ENCODE peak calls at places on chromosomes 3 and 15, in four cellular contexts. L, M, U and N are unnamed samples.

GRCh38 chr3:71585891-71586809 is 2.6 kb upstream of the FOXP1 start:
- DNase-seq in L (no peak), M (no peak), U (peak; percentile 46), N (no peak)

GRCh38 chr3:52253314-52254260 is 8.0 kb downstream of the PPM1M start:
- DNase-seq in L (no peak), M (peak; percentile 48), U (no peak), N (no peak)

GRCh38 chr3:169861871-169862270 is 7.9 kb downstream of the LRRC31 start:
- DNase-seq in L (no peak), M (no peak), U (no peak), N (no peak)

GRCh38 chr3:188782725-188783124 is 389.0 kb upstream of the TPRG1 start:
- DNase-seq in L (no peak), M (no peak), U (no peak), N (no peak)

GRCh38 chr15:48462688-48463087 is 131.5 kb downstream of the DUT start:
- DNase-seq in L (no peak), M (no peak), U (no peak), N (no peak)

GRCh38 chr3:162143181-162143580 is 646.6 kb downstream of the OTOL1 start:
- DNase-seq in L (no peak), M (no peak), U (no peak), N (no peak)

GRCh38 chr15:63640146-63640545 is 43.0 kb downstream of the FBXL22 start:
- DNase-seq in L (no peak), M (no peak), U (no peak), N (no peak)

GRCh38 chr3:42036483-42036823 is 54.7 kb upstream of the TRAK1 start:
- DNase-seq in L (no peak), M (no peak), U (peak; percentile 62), N (peak; percentile 67)

GRCh38 chr3:52109556-52110380 is 44.5 kb downstream of the POC1A start:
- DNase-seq in L (no peak), M (no peak), U (no peak), N (no peak)

GRCh38 chr15:43232289-43232874 is 11.6 kb upstream of the EPB42 start:
- DNase-seq in L (no peak), M (no peak), U (no peak), N (no peak)

GRCh38 chr15:37096878-37097568 is 3.3 kb downstream of the MEIS2 start:
- DNase-seq in L (no peak), M (no peak), U (no peak), N (no peak)

GRCh38 chr15:50148362-50148963 is 29.4 kb upstream of the ATP8B4 start:
- DNase-seq in L (no peak), M (no peak), U (peak; percentile 91), N (peak; percentile 25)

GRCh38 chr3:19334120-19334519 is 185.8 kb downstream of the KCNH8 start:
- DNase-seq in L (no peak), M (no peak), U (no peak), N (no peak)

GRCh38 chr3:46566040-46566631 is at the start of gene LRRC2:
- DNase-seq in L (no peak), M (peak; percentile 73), U (no peak), N (peak; percentile 17)

GRCh38 chr3:46624976-46625490 is 12.7 kb downstream of the FAM240A start:
- DNase-seq in L (no peak), M (no peak), U (no peak), N (no peak)

GRCh38 chr15:68700395-68701123 is 120.1 kb downstream of the ANP32A start:
- DNase-seq in L (peak; percentile 43), M (no peak), U (no peak), N (no peak)

GRCh38 chr15:64004582-64004981 is 41.7 kb downstream of the DAPK2 start:
- DNase-seq in L (no peak), M (peak; percentile 80), U (peak; percentile 81), N (peak; percentile 93)

GRCh38 chr3:21620511-21621395 is 130.3 kb downstream of the ZNF385D start:
- DNase-seq in L (no peak), M (no peak), U (no peak), N (no peak)

GRCh38 chr15:33007295-33007855 is 187.1 kb downstream of the FMN1 start:
- DNase-seq in L (no peak), M (no peak), U (peak; percentile 67), N (peak; percentile 26)

GRCh38 chr3:71515640-71516383 is 67.7 kb downstream of the FOXP1 start:
- DNase-seq in L (no peak), M (no peak), U (no peak), N (no peak)

GRCh38 chr3:70822777-70823176 is 510.3 kb upstream of the MDFIC2 start:
- DNase-seq in L (no peak), M (no peak), U (no peak), N (no peak)

GRCh38 chr15:50764331-50765201 is 940 bp downstream of the SPPL2A start:
- DNase-seq in L (no peak), M (no peak), U (no peak), N (peak; percentile 42)

GRCh38 chr15:48940508-48940907 is 23.2 kb downstream of the SHC4 start:
- DNase-seq in L (no peak), M (no peak), U (peak; percentile 53), N (peak; percentile 27)

GRCh38 chr15:66293419-66294156 is at the start of gene DIS3L:
- DNase-seq in L (peak; percentile 47), M (peak; percentile 72), U (peak; percentile 82), N (peak; percentile 55)

GRCh38 chr15:27538325-27538724 is 560.8 kb downstream of the OCA2 start:
- DNase-seq in L (no peak), M (no peak), U (no peak), N (no peak)

GRCh38 chr15:81031203-81031602 is 30.5 kb downstream of the TLNRD1 start:
- DNase-seq in L (no peak), M (no peak), U (no peak), N (no peak)

GRCh38 chr3:134381836-134382442 is 7.7 kb upstream of the AMOTL2 start:
- DNase-seq in L (no peak), M (peak; percentile 97), U (no peak), N (peak; percentile 93)

GRCh38 chr15:90716976-90717821 is at the start of gene BLM:
- DNase-seq in L (peak; percentile 93), M (peak; percentile 97), U (peak; percentile 98), N (peak; percentile 100)

GRCh38 chr3:73469331-73469730 is 155.4 kb downstream of the PDZRN3 start:
- DNase-seq in L (no peak), M (no peak), U (no peak), N (no peak)

GRCh38 chr3:112982710-112983109 is 7.8 kb upstream of the CD200R1 start:
- DNase-seq in L (no peak), M (no peak), U (no peak), N (no peak)

GRCh38 chr3:108100906-108101305 is 10.1 kb upstream of the CD47 start:
- DNase-seq in L (no peak), M (no peak), U (no peak), N (no peak)

GRCh38 chr3:122572940-122573412 is 4.5 kb upstream of the PARP15 start:
- DNase-seq in L (no peak), M (peak; percentile 34), U (peak; percentile 43), N (peak; percentile 39)
- H3K27ac ChIP-seq in L (no peak overlapping the region), M (peak overlapping the region; percentile 35), U (no peak overlapping the region), N (peak overlapping the region; percentile 65)

DNA sequence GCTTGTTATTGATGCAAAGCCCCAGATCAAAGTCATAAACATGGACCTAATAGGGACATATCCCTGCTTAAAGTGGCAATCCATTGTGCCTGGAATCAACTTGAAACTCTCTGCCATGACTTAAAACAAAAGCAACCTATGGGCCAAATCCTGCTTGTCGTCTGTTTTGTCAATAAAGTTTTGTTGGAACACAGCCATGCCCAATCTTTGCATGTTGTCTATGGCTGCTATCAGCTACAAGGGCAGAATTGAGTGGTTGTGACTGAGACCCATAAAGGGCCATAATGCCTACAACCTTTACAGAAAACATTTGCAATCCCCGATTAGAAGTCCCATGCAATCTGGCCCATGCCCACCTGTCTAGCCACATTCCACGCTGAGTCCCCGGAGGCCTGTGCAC is 235.4 kb downstream of the PLCL2 start:
- DNase-seq in L (no peak), M (no peak), U (no peak), N (no peak)
- H3K27ac ChIP-seq in L (no peak overlapping the region), M (no peak overlapping the region), U (no peak overlapping the region), N (no peak overlapping the region)

GRCh38 chr3:168048414-168049330 is 47.1 kb downstream of the GOLIM4 start:
- DNase-seq in L (no peak), M (no peak), U (no peak), N (no peak)
- H3K27ac ChIP-seq in L (no peak overlapping the region), M (peak overlapping the region; percentile 20), U (no peak overlapping the region), N (no peak overlapping the region)

GRCh38 chr3:195811756-195812155 is at the start of gene MUC4:
- DNase-seq in L (no peak), M (no peak), U (no peak), N (no peak)

GRCh38 chr3:195810455-195810845 is 1.3 kb downstream of the MUC4 start:
- DNase-seq in L (no peak), M (no peak), U (no peak), N (no peak)

GRCh38 chr3:195809291-195809785 is 2.4 kb downstream of the MUC4 start:
- DNase-seq in L (no peak), M (no peak), U (no peak), N (no peak)

GRCh38 chr3:195808741-195809290 is 2.9 kb downstream of the MUC4 start:
- DNase-seq in L (no peak), M (no peak), U (no peak), N (no peak)

GRCh38 chr3:195809796-195810454 is 1.8 kb downstream of the MUC4 start:
- DNase-seq in L (no peak), M (no peak), U (no peak), N (no peak)
- H3K27ac ChIP-seq in L (no peak overlapping the region), M (no peak overlapping the region), U (no peak overlapping the region), N (no peak overlapping the region)

GRCh38 chr15:74124196-74124595 is 6.2 kb upstream of the ISLR2 start:
- DNase-seq in L (no peak), M (no peak), U (no peak), N (no peak)

GRCh38 chr15:74123131-74123429 is 7.3 kb upstream of the ISLR2 start:
- DNase-seq in L (no peak), M (no peak), U (no peak), N (no peak)

GRCh38 chr15:74122403-74123130 is 7.8 kb upstream of the ISLR2 start:
- DNase-seq in L (no peak), M (no peak), U (no peak), N (no peak)

GRCh38 chr15:74121858-74122257 is 8.5 kb upstream of the ISLR2 start:
- DNase-seq in L (no peak), M (no peak), U (no peak), N (no peak)

DNA sequence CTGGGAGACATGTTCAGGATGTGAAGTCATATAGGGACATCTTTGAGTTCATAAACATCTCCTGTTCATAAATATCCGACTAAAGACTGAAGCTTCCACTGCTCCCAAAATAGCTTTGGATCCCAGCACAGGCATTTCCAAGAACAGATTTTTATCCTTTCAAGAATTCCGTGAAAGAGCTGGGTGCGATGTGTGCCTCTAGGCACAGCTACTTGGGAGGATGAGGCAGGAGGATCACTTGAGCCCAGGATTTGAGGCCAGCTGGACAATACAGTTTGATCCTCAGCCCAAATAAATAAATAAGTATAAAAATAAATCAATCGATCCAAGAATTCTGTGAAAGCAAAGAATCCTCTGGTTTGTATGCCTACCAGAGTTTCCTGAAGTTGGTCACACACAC is 6.7 kb upstream of the ISLR2 start:
- DNase-seq in L (no peak), M (no peak), U (no peak), N (no peak)
- H3K27ac ChIP-seq in L (no peak overlapping the region), M (no peak overlapping the region), U (no peak overlapping the region), N (no peak overlapping the region)